ENCODE peak calls at places on chromosomes 2 and 18, in six cellular contexts. T, D, C, B, L and Y are unnamed samples.

GRCh38 chr2:233386382-233387041 is 32.2 kb downstream of the DGKD start:
- DNase-seq in T (no peak), D (no peak), C (peak; percentile 33), B (no peak), L (no peak), Y (no peak)

GRCh38 chr18:60064271-60064670 is 164.5 kb downstream of the PMAIP1 start:
- DNase-seq in T (no peak), D (no peak), C (peak; percentile 53), B (no peak), L (no peak), Y (no peak)

GRCh38 chr18:72409923-72410322 is 134.2 kb downstream of the CBLN2 start:
- DNase-seq in T (no peak), D (no peak), C (no peak), B (no peak), L (no peak), Y (no peak)

GRCh38 chr2:1940660-1941059 is 196.3 kb upstream of the PXDN start:
- DNase-seq in T (no peak), D (peak; percentile 75), C (no peak), B (no peak), L (no peak), Y (no peak)

GRCh38 chr2:53129851-53130250 is 637.8 kb upstream of the CHAC2 start:
- DNase-seq in T (peak; percentile 25), D (no peak), C (peak; percentile 69), B (peak; percentile 28), L (peak; percentile 31), Y (no peak)

GRCh38 chr2:184402381-184402780 is 195.9 kb upstream of the ZNF804A start:
- DNase-seq in T (no peak), D (no peak), C (no peak), B (no peak), L (no peak), Y (no peak)

GRCh38 chr18:50917021-50917420 is 38.1 kb downstream of the ME2 start:
- DNase-seq in T (no peak), D (no peak), C (peak; percentile 38), B (no peak), L (no peak), Y (no peak)

GRCh38 chr2:2779727-2780126 is 448.7 kb upstream of the MYT1L start:
- DNase-seq in T (no peak), D (no peak), C (no peak), B (no peak), L (no peak), Y (no peak)

GRCh38 chr2:234919711-234920110 is 32.1 kb upstream of the SH3BP4 start:
- DNase-seq in T (peak; percentile 17), D (no peak), C (peak; percentile 26), B (no peak), L (no peak), Y (no peak)

GRCh38 chr18:22536558-22536957 is 118.8 kb upstream of the CTAGE1 start:
- DNase-seq in T (no peak), D (no peak), C (no peak), B (no peak), L (no peak), Y (no peak)

GRCh38 chr2:34241905-34242740 is 643.0 kb upstream of the FAM98A start:
- DNase-seq in T (no peak), D (no peak), C (no peak), B (no peak), L (no peak), Y (no peak)

GRCh38 chr2:200861617-200862016 is 2.8 kb downstream of the CLK1 start:
- DNase-seq in T (no peak), D (no peak), C (no peak), B (no peak), L (no peak), Y (no peak)

GRCh38 chr2:202140522-202141292 is 67.7 kb downstream of the KIAA2012 start:
- DNase-seq in T (no peak), D (no peak), C (peak; percentile 69), B (no peak), L (no peak), Y (no peak)

GRCh38 chr2:54279385-54279784 is 23.4 kb upstream of the TSPYL6 start:
- DNase-seq in T (no peak), D (no peak), C (no peak), B (no peak), L (no peak), Y (no peak)

GRCh38 chr2:226795281-226796011 is 4.2 kb downstream of the IRS1 start:
- DNase-seq in T (peak; percentile 42), D (no peak), C (peak; percentile 56), B (no peak), L (no peak), Y (no peak)

GRCh38 chr2:27001851-27002369 is 30.9 kb upstream of the TMEM214 start:
- DNase-seq in T (no peak), D (no peak), C (no peak), B (no peak), L (no peak), Y (no peak)

GRCh38 chr18:12597775-12598174 is 60.1 kb downstream of the SPIRE1 start:
- DNase-seq in T (peak; percentile 75), D (peak; percentile 29), C (peak; percentile 85), B (peak; percentile 47), L (peak; percentile 71), Y (no peak)

GRCh38 chr2:121735520-121736074 is 1.1 kb downstream of the NIFK start:
- DNase-seq in T (no peak), D (no peak), C (no peak), B (no peak), L (no peak), Y (no peak)

GRCh38 chr2:39403311-39403710 is 33.8 kb downstream of the MAP4K3 start:
- DNase-seq in T (no peak), D (no peak), C (no peak), B (no peak), L (no peak), Y (no peak)

GRCh38 chr2:40164736-40165502 is 287.0 kb downstream of the SLC8A1 start:
- DNase-seq in T (no peak), D (no peak), C (no peak), B (no peak), L (no peak), Y (no peak)

GRCh38 chr2:64274399-64275173 is 130.4 kb upstream of the PELI1 start:
- DNase-seq in T (no peak), D (no peak), C (no peak), B (no peak), L (no peak), Y (no peak)

GRCh38 chr18:5955861-5956260 is 60.5 kb upstream of the TMEM200C start:
- DNase-seq in T (no peak), D (no peak), C (no peak), B (no peak), L (no peak), Y (no peak)

GRCh38 chr2:113965644-113966043 is 75.8 kb downstream of the ACTR3 start:
- DNase-seq in T (peak; percentile 60), D (no peak), C (peak; percentile 47), B (peak; percentile 38), L (no peak), Y (no peak)

GRCh38 chr2:7566382-7566881 is 649.2 kb downstream of the RNF144A start:
- DNase-seq in T (no peak), D (no peak), C (no peak), B (no peak), L (no peak), Y (no peak)

GRCh38 chr2:102155703-102156515 is 13.4 kb downstream of the IL1R1 start:
- DNase-seq in T (no peak), D (no peak), C (no peak), B (no peak), L (no peak), Y (no peak)

GRCh38 chr2:85239102-85239501 is 88.7 kb downstream of the TGOLN2 start:
- DNase-seq in T (no peak), D (no peak), C (no peak), B (no peak), L (no peak), Y (no peak)

GRCh38 chr2:11270891-11271290 is 73.5 kb downstream of the ROCK2 start:
- DNase-seq in T (no peak), D (no peak), C (no peak), B (no peak), L (no peak), Y (no peak)

GRCh38 chr2:184743096-184743495 is 144.8 kb downstream of the ZNF804A start:
- DNase-seq in T (no peak), D (no peak), C (no peak), B (no peak), L (no peak), Y (no peak)

GRCh38 chr2:20593072-20594034 is 57.5 kb downstream of the HS1BP3 start:
- DNase-seq in T (peak; percentile 84), D (no peak), C (peak; percentile 78), B (no peak), L (no peak), Y (peak; percentile 10)

GRCh38 chr2:128444044-128444771 is 125.5 kb upstream of the HS6ST1 start:
- DNase-seq in T (no peak), D (no peak), C (no peak), B (no peak), L (no peak), Y (no peak)

GRCh38 chr2:7060156-7060555 is 142.9 kb downstream of the RNF144A start:
- DNase-seq in T (no peak), D (no peak), C (no peak), B (no peak), L (no peak), Y (no peak)

GRCh38 chr2:229713371-229714079 is 830 bp downstream of the DNER start:
- DNase-seq in T (peak; percentile 58), D (no peak), C (no peak), B (no peak), L (no peak), Y (no peak)

GRCh38 chr18:7926526-7926925 is 359.4 kb downstream of the PTPRM start:
- DNase-seq in T (peak; percentile 78), D (no peak), C (no peak), B (peak; percentile 64), L (no peak), Y (no peak)

GRCh38 chr2:42941633-42942176 is 149.3 kb upstream of the HAAO start:
- DNase-seq in T (no peak), D (no peak), C (no peak), B (no peak), L (no peak), Y (no peak)
- TF ChIP-seq CTCF in T (no peak), D (no peak), C (no peak), B (no peak), L (no peak), Y (no peak)

GRCh38 chr2:157751462-157752058 is 122.9 kb upstream of the ACVR1C start:
- DNase-seq in T (no peak), D (no peak), C (no peak), B (no peak), L (no peak), Y (no peak)
- TF ChIP-seq CTCF in T (no peak), D (no peak), C (peak; percentile 17), B (peak; percentile 32), L (peak; percentile 2), Y (no peak)

GRCh38 chr2:160270571-160271113 is 70.6 kb upstream of the ITGB6 start:
- DNase-seq in T (peak; percentile 80), D (no peak), C (peak; percentile 62), B (no peak), L (no peak), Y (no peak)
- TF ChIP-seq CTCF in T (no peak), D (no peak), C (no peak), B (no peak), L (no peak), Y (no peak)

GRCh38 chr2:71154798-71155197 is 24.4 kb downstream of the MPHOSPH10 start:
- DNase-seq in T (peak; percentile 53), D (no peak), C (no peak), B (peak; percentile 31), L (no peak), Y (no peak)
- TF ChIP-seq CTCF in T (no peak), D (no peak), C (no peak), B (peak; percentile 43), L (peak; percentile 17), Y (no peak)